ENCODE peak calls at places on chromosomes 7 and 10, in eight cellular contexts. Q is choroid plexus epithelial cell; Y is T-helper 2 cell; K is NCI-H1930; P is ureter; N is stimulated activated CD4-positive, alpha-beta T cell treated with anti-CD3 and anti-CD28 coated beads, Interleukin-1b, Interleukin-23, amount 100 ng/mL, for 24 hours; C is RWPE1; T is HEK293T. O is an unnamed sample.

GRCh38 chr10:91340613-91341362 is 69.4 kb upstream of the HECTD2 start:
- DNase-seq in Q (peak; percentile 66), Y (no peak), K (no peak), P (no peak), N (no peak), C (peak; percentile 88), T (no peak), O (peak; percentile 9)

GRCh38 chr10:131452926-131453771 is 141.6 kb upstream of the TCERG1L start:
- DNase-seq in Q (no peak), Y (no peak), K (no peak), P (no peak), N (no peak), C (no peak), T (no peak), O (peak; percentile 93)

GRCh38 chr7:115561341-115562110 is 469.0 kb downstream of the TFEC start:
- DNase-seq in Q (peak; percentile 96), Y (no peak), K (no peak), P (no peak), N (no peak), C (no peak), T (no peak), O (no peak)

GRCh38 chr7:26670841-26671240 is 193.5 kb downstream of the SKAP2 start:
- DNase-seq in Q (no peak), Y (no peak), K (no peak), P (no peak), N (no peak), C (no peak), T (no peak), O (no peak)

GRCh38 chr10:71705582-71705981 is 14.0 kb downstream of the C10orf105 start:
- DNase-seq in Q (no peak), Y (no peak), K (no peak), P (no peak), N (no peak), C (no peak), T (no peak), O (no peak)

GRCh38 chr7:39811161-39811614 is 138.9 kb upstream of the CDK13 start:
- DNase-seq in Q (peak; percentile 13), Y (no peak), K (no peak), P (no peak), N (no peak), C (peak; percentile 68), T (peak; percentile 39), O (no peak)

GRCh38 chr7:131117439-131117838 is 210.2 kb upstream of the MKLN1 start:
- DNase-seq in Q (no peak), Y (no peak), K (no peak), P (no peak), N (no peak), C (no peak), T (no peak), O (no peak)

GRCh38 chr10:121609426-121610380 is 11.5 kb upstream of the FGFR2 start:
- DNase-seq in Q (no peak), Y (no peak), K (no peak), P (no peak), N (no peak), C (no peak), T (no peak), O (no peak)

GRCh38 chr10:79938728-79939380 is 10.1 kb downstream of the SFTPD start:
- DNase-seq in Q (no peak), Y (no peak), K (no peak), P (no peak), N (no peak), C (no peak), T (no peak), O (no peak)

GRCh38 chr7:12402365-12402725 is 1.3 kb downstream of the VWDE start:
- DNase-seq in Q (no peak), Y (no peak), K (no peak), P (no peak), N (no peak), C (no peak), T (no peak), O (no peak)

GRCh38 chr10:14822879-14823755 is 14.7 kb downstream of the CDNF start:
- DNase-seq in Q (peak; percentile 72), Y (peak; percentile 57), K (no peak), P (no peak), N (peak; percentile 14), C (peak; percentile 50), T (peak; percentile 33), O (peak; percentile 18)

GRCh38 chr10:95170790-95171189 is 23.2 kb upstream of the ACSM6 start:
- DNase-seq in Q (no peak), Y (no peak), K (no peak), P (no peak), N (no peak), C (no peak), T (no peak), O (no peak)

GRCh38 chr10:6224781-6225180 is 22.0 kb downstream of the PFKFB3 start:
- DNase-seq in Q (no peak), Y (no peak), K (no peak), P (no peak), N (no peak), C (no peak), T (no peak), O (no peak)

GRCh38 chr7:1987084-1987535 is 245.6 kb downstream of the MAD1L1 start:
- DNase-seq in Q (no peak), Y (peak; percentile 37), K (no peak), P (no peak), N (no peak), C (no peak), T (no peak), O (no peak)

GRCh38 chr7:80922254-80923049 is 3.6 kb upstream of the SEMA3C start:
- DNase-seq in Q (no peak), Y (no peak), K (no peak), P (peak; percentile 67), N (no peak), C (no peak), T (no peak), O (no peak)

GRCh38 chr10:72335394-72336258 is 19.1 kb downstream of the DNAJB12 start:
- DNase-seq in Q (peak; percentile 93), Y (peak; percentile 87), K (no peak), P (no peak), N (no peak), C (no peak), T (no peak), O (peak; percentile 82)

GRCh38 chr7:38310601-38311057 is 37.2 kb upstream of the TARP start:
- DNase-seq in Q (peak; percentile 38), Y (no peak), K (no peak), P (peak; percentile 57), N (no peak), C (no peak), T (no peak), O (no peak)

GRCh38 chr7:51102828-51103227 is 213.8 kb downstream of the COBL start:
- DNase-seq in Q (peak; percentile 28), Y (no peak), K (no peak), P (no peak), N (no peak), C (no peak), T (no peak), O (no peak)

GRCh38 chr7:45146531-45147379 is 10.8 kb upstream of the RAMP3 start:
- DNase-seq in Q (no peak), Y (no peak), K (no peak), P (no peak), N (no peak), C (no peak), T (no peak), O (no peak)

GRCh38 chr7:437293-438280 is 82.1 kb downstream of the PDGFA start:
- DNase-seq in Q (no peak), Y (no peak), K (no peak), P (no peak), N (no peak), C (no peak), T (no peak), O (peak; percentile 58)

GRCh38 chr10:17009228-17009700 is 120.3 kb downstream of the CUBN start:
- DNase-seq in Q (peak; percentile 57), Y (no peak), K (no peak), P (no peak), N (no peak), C (no peak), T (no peak), O (no peak)

GRCh38 chr10:96280859-96281258 is 9.5 kb upstream of the BLNK start:
- DNase-seq in Q (no peak), Y (no peak), K (no peak), P (no peak), N (no peak), C (peak; percentile 61), T (no peak), O (no peak)

GRCh38 chr10:11043446-11044127 is 25.9 kb downstream of the CELF2 start:
- DNase-seq in Q (no peak), Y (no peak), K (no peak), P (no peak), N (no peak), C (no peak), T (no peak), O (no peak)

GRCh38 chr7:142477079-142477651 is 219.3 kb upstream of the PRSS58 start:
- DNase-seq in Q (peak; percentile 84), Y (peak; percentile 7), K (no peak), P (no peak), N (no peak), C (no peak), T (no peak), O (no peak)

GRCh38 chr10:89342219-89342966 is 14.6 kb downstream of the IFIT3 start:
- DNase-seq in Q (peak; percentile 98), Y (no peak), K (no peak), P (peak; percentile 80), N (no peak), C (peak; percentile 38), T (no peak), O (no peak)

GRCh38 chr7:7099584-7100014 is 82.7 kb upstream of the C1GALT1 start:
- DNase-seq in Q (peak; percentile 97), Y (no peak), K (peak; percentile 54), P (peak; percentile 74), N (no peak), C (peak; percentile 84), T (peak; percentile 31), O (peak; percentile 54)

GRCh38 chr7:100489824-100490223 is 6.1 kb downstream of the NYAP1 start:
- DNase-seq in Q (peak; percentile 96), Y (peak; percentile 76), K (peak; percentile 96), P (no peak), N (no peak), C (peak; percentile 84), T (peak; percentile 76), O (peak; percentile 95)

GRCh38 chr10:43214071-43214955 is 52.6 kb downstream of the RASGEF1A start:
- DNase-seq in Q (peak; percentile 59), Y (no peak), K (no peak), P (no peak), N (no peak), C (peak; percentile 27), T (no peak), O (no peak)

GRCh38 chr7:157751351-157751750 is 414.5 kb downstream of the DNAJB6 start:
- DNase-seq in Q (no peak), Y (no peak), K (no peak), P (no peak), N (no peak), C (no peak), T (no peak), O (peak; percentile 91)

GRCh38 chr10:37774351-37774750 is 83.1 kb downstream of the ZNF248 start:
- DNase-seq in Q (no peak), Y (no peak), K (no peak), P (no peak), N (no peak), C (no peak), T (no peak), O (no peak)